ENCODE peak calls at places on chromosome 3, in four cellular contexts. P is IMR-90, Q is breast epithelium, X is EL. U is an unnamed sample.

GRCh38 chr3:157438371-157438735 is 1.7 kb downstream of the PTX3 start:
- DNase-seq in P (no peak), Q (no peak), X (peak), U (no peak)

GRCh38 chr3:173397161-173398110 is at the start of gene NLGN1:
- DNase-seq in P (peak), Q (peak), X (peak), U (no peak)

GRCh38 chr3:113844622-113845222 is 6.1 kb downstream of the GRAMD1C start:
- DNase-seq in P (peak), Q (no peak), X (peak), U (no peak)

GRCh38 chr3:133466531-133467386 is 66.9 kb downstream of the BFSP2 start:
- DNase-seq in P (no peak), Q (no peak), X (no peak), U (no peak)

GRCh38 chr3:136142592-136142991 is 53.5 kb downstream of the MSL2 start:
- DNase-seq in P (peak), Q (no peak), X (peak), U (no peak)

GRCh38 chr3:45911496-45912226 is 25.3 kb downstream of the CCR9 start:
- DNase-seq in P (no peak), Q (no peak), X (no peak), U (no peak)

GRCh38 chr3:150371741-150372254 is 36.3 kb upstream of the TSC22D2 start:
- DNase-seq in P (peak), Q (peak), X (peak), U (peak)

GRCh38 chr3:68162644-68163043 is 508.2 kb upstream of the SUCLG2 start:
- DNase-seq in P (no peak), Q (no peak), X (no peak), U (no peak)

GRCh38 chr3:171704002-171704401 is 106.3 kb downstream of the PLD1 start:
- DNase-seq in P (peak), Q (no peak), X (peak), U (no peak)

GRCh38 chr3:52444860-52445793 is at the start of gene SEMA3G:
- DNase-seq in P (peak), Q (peak), X (peak), U (peak)

GRCh38 chr3:50450135-50450911 is 53.1 kb downstream of the CACNA2D2 start:
- DNase-seq in P (peak), Q (peak), X (no peak), U (no peak)

GRCh38 chr3:57095361-57095760 is 34.9 kb downstream of the SPATA12 start:
- DNase-seq in P (no peak), Q (no peak), X (no peak), U (no peak)

GRCh38 chr3:121660356-121661171 is at the start of gene HCLS1:
- DNase-seq in P (no peak), Q (no peak), X (peak), U (no peak)

GRCh38 chr3:157135671-157136396 is 24.1 kb downstream of the CCNL1 start:
- DNase-seq in P (peak), Q (no peak), X (peak), U (no peak)

GRCh38 chr3:37064747-37065146 is 71.4 kb downstream of the MLH1 start:
- DNase-seq in P (peak), Q (no peak), X (peak), U (no peak)

GRCh38 chr3:264394-265156 is 68.0 kb downstream of the CHL1 start:
- DNase-seq in P (peak), Q (no peak), X (no peak), U (no peak)

GRCh38 chr3:10140996-10141546 is 507 bp upstream of the VHL start:
- DNase-seq in P (no peak), Q (no peak), X (no peak), U (no peak)

GRCh38 chr3:85342915-85343314 is 384.1 kb downstream of the CADM2 start:
- DNase-seq in P (no peak), Q (no peak), X (no peak), U (no peak)

GRCh38 chr3:125389282-125389681 is 14.2 kb upstream of the ZNF148 start:
- DNase-seq in P (no peak), Q (no peak), X (no peak), U (no peak)

GRCh38 chr3:23383875-23384274 is 180.7 kb downstream of the UBE2E2 start:
- DNase-seq in P (no peak), Q (no peak), X (no peak), U (no peak)

GRCh38 chr3:10511809-10512494 is 6.6 kb upstream of the ATP2B2 start:
- DNase-seq in P (peak), Q (no peak), X (peak), U (no peak)

GRCh38 chr3:103006541-103006940 is 571.7 kb downstream of the ZPLD1 start:
- DNase-seq in P (no peak), Q (no peak), X (no peak), U (no peak)

GRCh38 chr3:86921981-86922680 is 68.8 kb downstream of the VGLL3 start:
- DNase-seq in P (peak), Q (no peak), X (peak), U (no peak)

GRCh38 chr3:32154180-32154579 is 47.8 kb downstream of the GPD1L start:
- DNase-seq in P (no peak), Q (no peak), X (no peak), U (no peak)

GRCh38 chr3:180324791-180325190 is 277.2 kb upstream of the TTC14 start:
- DNase-seq in P (no peak), Q (no peak), X (no peak), U (no peak)

GRCh38 chr3:62332771-62333381 is 40.5 kb downstream of the FEZF2 start:
- DNase-seq in P (peak), Q (no peak), X (peak), U (no peak)

GRCh38 chr3:180278583-180279188 is 241.9 kb upstream of the PEX5L start:
- DNase-seq in P (no peak), Q (no peak), X (no peak), U (no peak)

GRCh38 chr3:138781012-138781470 is 53.7 kb downstream of the PIK3CB start:
- DNase-seq in P (no peak), Q (no peak), X (peak), U (no peak)

GRCh38 chr3:194277547-194278091 is 73.5 kb downstream of the CPN2 start:
- DNase-seq in P (peak), Q (peak), X (no peak), U (no peak)

GRCh38 chr3:115321396-115321795 is 174.3 kb upstream of the ZBTB20 start:
- DNase-seq in P (peak), Q (no peak), X (peak), U (no peak)

GRCh38 chr3:37956353-37957184 is 34.0 kb upstream of the VILL start:
- DNase-seq in P (no peak), Q (no peak), X (no peak), U (no peak)

GRCh38 chr3:51670053-51670666 is 892 bp upstream of the TEX264 start:
- DNase-seq in P (no peak), Q (no peak), X (no peak), U (no peak)

GRCh38 chr3:64578384-64578783 is 109.4 kb downstream of the ADAMTS9 start:
- DNase-seq in P (no peak), Q (no peak), X (no peak), U (no peak)

GRCh38 chr3:129855454-129856419 is 37.8 kb downstream of the TMCC1 start:
- DNase-seq in P (peak), Q (no peak), X (peak), U (no peak)